ENCODE peak calls at places on chromosome X, in five cellular contexts. X is cardiac muscle cell, Y is tibial nerve, B is HCT116, L is astrocyte. I is an unnamed sample.

GRCh38 chrX:32137525-32137924 is 1065.7 kb upstream of the FTHL17 start:
- DNase-seq in X (peak; percentile 2), Y (no peak), B (no peak), L (no peak), I (no peak)

GRCh38 chrX:109840585-109840984 is 107.5 kb upstream of the ACSL4 start:
- DNase-seq in X (peak; percentile 97), Y (no peak), B (peak; percentile 21), L (peak; percentile 95), I (peak; percentile 45)

GRCh38 chrX:66872771-66873170 is 233.9 kb upstream of the EDA2R start:
- DNase-seq in X (no peak), Y (no peak), B (no peak), L (no peak), I (no peak)

GRCh38 chrX:85977218-85977617 is 70.1 kb downstream of the CHM start:
- DNase-seq in X (no peak), Y (no peak), B (no peak), L (no peak), I (no peak)

GRCh38 chrX:86023806-86024205 is 23.6 kb downstream of the CHM start:
- DNase-seq in X (no peak), Y (no peak), B (no peak), L (no peak), I (peak; percentile 5)

GRCh38 chrX:41705680-41706374 is 17.1 kb downstream of the GPR34 start:
- DNase-seq in X (no peak), Y (no peak), B (no peak), L (no peak), I (no peak)

GRCh38 chrX:12894074-12894691 is 12.2 kb upstream of the TLR8 start:
- DNase-seq in X (peak; percentile 38), Y (no peak), B (peak; percentile 21), L (no peak), I (no peak)

GRCh38 chrX:119941336-119941735 is 2.2 kb downstream of the NKAP start:
- DNase-seq in X (no peak), Y (no peak), B (no peak), L (no peak), I (no peak)

GRCh38 chrX:17030092-17030491 is 83.6 kb downstream of the REPS2 start:
- DNase-seq in X (no peak), Y (no peak), B (no peak), L (no peak), I (no peak)

GRCh38 chrX:20311505-20311904 is 44.8 kb upstream of the RPS6KA3 start:
- DNase-seq in X (no peak), Y (no peak), B (no peak), L (no peak), I (no peak)

GRCh38 chrX:38312436-38312835 is 14.9 kb downstream of the RPGR start:
- DNase-seq in X (peak; percentile 53), Y (no peak), B (peak; percentile 56), L (peak; percentile 45), I (no peak)
- H3K27ac ChIP-seq in X (no peak overlapping the region), Y (no peak overlapping the region), B (no peak overlapping the region), L (peak overlapping the region; percentile 37), I (peak overlapping the region; percentile 75)

GRCh38 chrX:134513091-134513490 is 53.1 kb downstream of the HPRT1 start:
- DNase-seq in X (no peak), Y (no peak), B (no peak), L (no peak), I (no peak)
- H3K27ac ChIP-seq in X (no peak overlapping the region), Y (no peak overlapping the region), B (no peak overlapping the region), L (peak overlapping the region; percentile 91), I (peak overlapping the region; percentile 67)

DNA sequence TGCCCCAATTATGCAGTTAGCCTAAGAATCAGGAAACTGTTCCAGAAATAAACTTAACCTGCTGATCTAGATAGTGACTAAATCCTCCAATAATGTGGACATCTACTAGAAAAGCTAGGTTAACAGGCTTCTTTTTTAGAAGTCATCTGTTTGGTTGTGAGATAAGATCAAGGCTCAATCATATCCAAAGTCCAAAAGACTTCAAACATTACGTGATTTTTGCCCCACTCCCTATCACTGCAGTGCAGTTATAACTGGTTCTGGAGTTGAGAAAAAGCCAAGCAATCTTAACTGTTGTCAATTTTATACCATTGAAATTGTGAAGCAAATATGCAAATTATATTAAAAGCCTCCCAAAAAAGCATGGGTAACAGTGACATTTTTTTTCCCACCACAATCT is 781.4 kb downstream of the KLHL13 start:
- DNase-seq in X (no peak), Y (no peak), B (no peak), L (no peak), I (no peak)
- H3K27ac ChIP-seq in X (no peak overlapping the region), Y (no peak overlapping the region), B (no peak overlapping the region), L (no peak overlapping the region), I (no peak overlapping the region)

GRCh38 chrX:25004040-25004439 is 11.7 kb downstream of the ARX start:
- DNase-seq in X (no peak), Y (no peak), B (no peak), L (no peak), I (no peak)
- H3K27ac ChIP-seq in X (no peak overlapping the region), Y (no peak overlapping the region), B (no peak overlapping the region), L (no peak overlapping the region), I (no peak overlapping the region)

GRCh38 chrX:98523026-98523425 is 1639.3 kb downstream of the RPA4 start:
- DNase-seq in X (no peak), Y (no peak), B (no peak), L (no peak), I (no peak)

DNA sequence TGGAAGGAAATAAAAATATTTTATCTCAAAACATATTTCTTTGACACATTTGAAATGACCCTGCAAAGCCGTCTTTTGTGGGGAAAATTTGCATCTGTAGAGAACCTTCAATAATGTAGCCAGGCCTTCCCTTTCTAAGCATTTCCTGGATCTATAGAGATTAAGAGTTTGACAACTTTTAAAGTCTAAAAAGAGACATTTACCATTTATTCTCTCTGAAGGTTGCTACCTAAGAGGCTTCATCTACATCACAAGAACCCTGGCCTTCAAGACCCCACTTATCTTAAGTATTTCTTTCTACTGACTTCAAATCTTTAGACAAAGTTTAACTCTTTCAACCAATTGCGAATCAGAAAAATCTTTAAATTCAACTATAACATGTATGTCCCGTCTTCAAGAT is 1639.8 kb downstream of the RPA4 start:
- DNase-seq in X (no peak), Y (no peak), B (no peak), L (no peak), I (no peak)
- H3K27ac ChIP-seq in X (no peak overlapping the region), Y (no peak overlapping the region), B (no peak overlapping the region), L (no peak overlapping the region), I (no peak overlapping the region)

GRCh38 chrX:55451990-55452824 is at the start of gene MAGEH1:
- DNase-seq in X (peak; percentile 86), Y (peak; percentile 65), B (no peak), L (peak; percentile 70), I (peak; percentile 2)
- H3K27ac ChIP-seq in X (peak within 1 kb of the TSS; percentile 65), Y (peak within 1 kb of the TSS; percentile 83), B (no peak within 1 kb of the TSS), L (peak within 1 kb of the TSS; percentile 66), I (no peak within 1 kb of the TSS)

DNA sequence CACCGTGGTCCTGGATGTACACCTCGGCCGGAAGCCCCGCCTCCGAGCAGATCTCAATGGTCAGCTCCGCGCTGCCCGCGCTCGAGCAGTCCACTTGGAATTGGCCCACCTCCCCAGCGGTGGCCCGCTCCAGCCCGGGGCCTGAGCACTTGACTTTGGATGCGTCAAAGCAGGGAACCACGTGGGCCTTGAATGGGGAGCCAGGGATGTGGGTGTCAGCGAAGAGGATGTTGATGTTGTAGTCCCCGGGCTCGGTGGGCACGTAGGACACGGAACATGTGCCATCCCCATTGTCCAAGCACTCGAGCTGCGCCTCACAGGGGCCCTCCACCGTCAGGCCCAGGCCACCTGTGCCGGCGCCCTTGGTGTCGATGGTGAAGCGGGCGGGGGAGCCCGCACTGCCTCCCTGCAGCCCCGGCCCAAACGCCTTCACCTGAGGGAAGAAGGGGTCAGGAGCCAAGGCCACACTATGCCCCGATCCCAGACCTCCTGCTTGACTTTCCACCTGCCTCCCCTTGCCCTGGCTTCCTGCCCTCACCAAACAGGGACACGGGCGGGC is 14.2 kb downstream of the FLNA start:
- DNase-seq in X (no peak), Y (no peak), B (no peak), L (no peak), I (no peak)
- H3K27ac ChIP-seq in X (no peak overlapping the region), Y (no peak overlapping the region), B (no peak overlapping the region), L (no peak overlapping the region), I (no peak overlapping the region)

DNA sequence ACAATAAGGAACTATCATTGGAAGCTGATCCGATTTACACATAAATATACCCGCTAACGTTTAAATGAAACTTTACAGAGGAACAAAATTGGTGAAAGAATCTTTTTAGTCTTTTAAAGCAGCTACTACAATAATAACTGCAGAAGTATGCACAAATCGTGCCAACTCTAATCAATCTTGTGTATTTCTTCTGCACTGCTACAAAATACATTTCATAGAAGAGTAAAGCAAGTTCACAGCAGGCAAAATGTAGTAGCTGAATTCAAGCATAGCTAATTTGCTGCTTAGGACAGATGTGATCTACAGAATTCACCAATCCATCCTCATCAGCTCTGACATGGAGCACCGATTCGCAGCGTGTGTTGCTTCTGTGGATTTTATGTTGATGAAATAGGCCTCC is 367.2 kb upstream of the FGF13 start:
- DNase-seq in X (no peak), Y (no peak), B (no peak), L (peak; percentile 52), I (no peak)
- H3K27ac ChIP-seq in X (no peak overlapping the region), Y (no peak overlapping the region), B (no peak overlapping the region), L (no peak overlapping the region), I (no peak overlapping the region)